ENCODE peak calls at places on chromosomes 3 and 15, in four cellular contexts. G is stomach, J is lower lobe of right lung, L is PC-9. S is an unnamed sample. For H3K27me3, the result is how much of the 10 kb centered on the place peaks cover.

GRCh38 chr3:183698318-183698731 is 728 bp downstream of the YEATS2 start:
- DNase-seq in G (no peak), J (no peak), L (peak), S (no peak)

GRCh38 chr3:45983865-45984264 is 11.8 kb downstream of the FYCO1 start:
- DNase-seq in G (no peak), J (no peak), L (no peak), S (no peak)

GRCh38 chr3:4983739-4984510 is 4.7 kb downstream of the BHLHE40 start:
- DNase-seq in G (peak), J (no peak), L (peak), S (peak)

GRCh38 chr3:124985358-124985757 is 50.8 kb upstream of the MUC13 start:
- DNase-seq in G (no peak), J (no peak), L (peak), S (no peak)

GRCh38 chr3:19866751-19867347 is 67.2 kb downstream of the EFHB start:
- DNase-seq in G (peak), J (no peak), L (no peak), S (no peak)

GRCh38 chr3:137438561-137438960 is 325.6 kb upstream of the SOX14 start:
- DNase-seq in G (no peak), J (no peak), L (no peak), S (no peak)

GRCh38 chr3:193720169-193720568 is 127.2 kb downstream of the OPA1 start:
- DNase-seq in G (no peak), J (no peak), L (no peak), S (no peak)

GRCh38 chr3:188211476-188211875 is 57.5 kb downstream of the LPP start:
- DNase-seq in G (no peak), J (no peak), L (no peak), S (no peak)

GRCh38 chr3:9757427-9757826 is 7.7 kb downstream of the OGG1 start:
- DNase-seq in G (no peak), J (no peak), L (no peak), S (no peak)

GRCh38 chr3:100254168-100254777 is 6.5 kb upstream of the TBC1D23 start:
- DNase-seq in G (peak), J (peak), L (peak), S (peak)

GRCh38 chr15:36907295-36907694 is 193.1 kb downstream of the MEIS2 start:
- DNase-seq in G (no peak), J (no peak), L (no peak), S (no peak)

DNA sequence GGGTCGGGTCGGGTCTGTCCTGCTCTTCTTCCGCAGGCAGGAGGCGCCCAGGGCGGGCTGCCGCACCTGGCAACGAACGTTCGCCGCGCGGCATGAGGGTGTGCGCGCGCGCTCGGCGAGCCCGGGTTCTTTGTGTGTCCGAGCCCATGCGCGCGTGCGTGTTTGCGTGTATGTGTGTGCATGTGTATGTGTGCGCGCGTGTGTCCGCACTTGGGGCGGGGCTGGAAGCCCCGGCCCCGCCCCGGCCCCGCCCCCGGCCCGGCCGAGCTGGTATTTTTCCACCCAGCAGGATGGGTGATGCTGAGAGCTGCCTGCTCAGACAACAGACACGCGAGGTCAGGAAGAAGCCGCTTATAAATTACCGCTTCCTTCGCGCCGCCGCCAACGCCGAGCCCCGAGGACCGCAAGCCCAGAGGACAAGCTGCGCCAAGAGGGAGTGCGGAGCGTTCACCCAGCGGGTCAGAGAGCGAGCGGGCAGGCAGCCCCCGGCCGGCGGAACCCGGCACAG is at the start of gene SLC6A6:
- DNase-seq in G (peak), J (peak), L (peak), S (peak)
- TF ChIP-seq CTCF in G (peak), J (peak), L (peak), S (peak)

GRCh38 chr15:73866881-73867410 is 6.4 kb upstream of the TBC1D21 start:
- DNase-seq in G (no peak), J (no peak), L (no peak), S (no peak)
- H3K27me3 ChIP-seq in G (under half), J (under half), L (half or more), S (under half)

DNA sequence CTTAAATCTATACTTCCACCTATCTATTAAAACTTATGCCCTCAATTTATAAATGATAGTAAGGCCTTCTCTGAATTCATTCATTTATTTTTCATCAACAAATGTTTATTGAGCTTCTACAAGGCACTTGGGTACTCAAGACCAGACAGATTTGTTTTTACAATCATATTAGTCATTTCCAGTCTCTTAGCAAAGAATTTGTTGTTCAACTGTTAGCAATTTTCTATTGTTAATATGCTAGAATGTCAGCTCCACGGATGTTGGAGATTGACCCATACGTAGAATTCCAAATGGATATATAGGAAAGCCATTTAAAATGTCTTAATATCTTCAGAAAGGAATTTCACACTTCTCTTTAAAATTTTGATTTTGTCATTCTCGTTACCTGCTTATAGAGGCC is 36.7 kb downstream of the ZBTB38 start:
- DNase-seq in G (no peak), J (no peak), L (no peak), S (no peak)
- H3K27ac ChIP-seq in G (peak), J (peak), L (no peak), S (peak)

GRCh38 chr3:172411478-172411947 is 36.7 kb downstream of the GHSR start:
- DNase-seq in G (no peak), J (no peak), L (peak), S (no peak)
- TF ChIP-seq CTCF in G (no peak), J (no peak), L (no peak), S (no peak)